ENCODE peak calls at places on chromosomes 16 and 17, in four cellular contexts. K is posterior vena cava, O is choroid plexus epithelial cell, P is NCI-H1092 treated with DMSO at 0.1 percent for 48 hours. L is an unnamed sample.

GRCh38 chr16:8868272-8869211 is at the start of gene CARHSP1:
- DNase-seq in K (peak), O (peak), P (peak), L (peak)

GRCh38 chr16:27113341-27113841 is 46.7 kb downstream of the C16orf82 start:
- DNase-seq in K (no peak), O (no peak), P (no peak), L (no peak)

GRCh38 chr16:88069397-88070168 is 118.3 kb downstream of the BANP start:
- DNase-seq in K (peak), O (no peak), P (no peak), L (no peak)

GRCh38 chr17:43556292-43556691 is 10.2 kb upstream of the ETV4 start:
- DNase-seq in K (peak), O (no peak), P (no peak), L (no peak)

GRCh38 chr17:8371786-8372185 is 4.7 kb downstream of the KRABD2 start:
- DNase-seq in K (no peak), O (no peak), P (no peak), L (no peak)

GRCh38 chr16:30137897-30138296 is 14.9 kb upstream of the MAPK3 start:
- DNase-seq in K (no peak), O (no peak), P (no peak), L (no peak)

GRCh38 chr16:10605636-10606035 is 25.2 kb upstream of the EMP2 start:
- DNase-seq in K (no peak), O (no peak), P (no peak), L (no peak)

GRCh38 chr17:78580277-78580804 is 3.1 kb upstream of the DNAH17 start:
- DNase-seq in K (no peak), O (no peak), P (no peak), L (no peak)

GRCh38 chr16:11498683-11499082 is 88.0 kb downstream of the LITAF start:
- DNase-seq in K (no peak), O (no peak), P (no peak), L (no peak)

GRCh38 chr16:54324716-54325115 is 38.1 kb upstream of the IRX3 start:
- DNase-seq in K (no peak), O (no peak), P (no peak), L (no peak)

GRCh38 chr16:1443403-1443973 is 868 bp downstream of the CCDC154 start:
- DNase-seq in K (no peak), O (no peak), P (no peak), L (no peak)

GRCh38 chr17:55710829-55711496 is 11.7 kb downstream of the TMEM100 start:
- DNase-seq in K (no peak), O (peak), P (peak), L (no peak)